ENCODE peak calls at places on chromosomes 12 and 14, in seven cellular contexts. One of them, this sample, is unnamed.

GRCh38 chr12:14482886-14483285 is 84.8 kb downstream of the PLBD1 start:
- DNase-seq in HFF-Myc: no peak
- DNase-seq in lower leg skin: no peak
- DNase-seq in heart right ventricle: no peak
- DNase-seq in GM13976: no peak
- DNase-seq in neural progenitor cell: no peak
- DNase-seq in astrocyte of the spinal cord: no peak
- DNase-seq in this sample: no peak

GRCh38 chr12:31106101-31106803 is 32.6 kb downstream of the DDX11 start:
- DNase-seq in HFF-Myc: no peak
- DNase-seq in heart right ventricle: no peak
- DNase-seq in astrocyte of the spinal cord: no peak
- DNase-seq in GM13976: no peak
- DNase-seq in lower leg skin: no peak
- DNase-seq in neural progenitor cell: no peak
- DNase-seq in this sample: no peak

GRCh38 chr14:23094666-23095195 is at the start of gene ACIN1:
- DNase-seq in astrocyte of the spinal cord: peak
- DNase-seq in HFF-Myc: peak
- DNase-seq in heart right ventricle: peak
- DNase-seq in neural progenitor cell: peak
- DNase-seq in lower leg skin: peak
- DNase-seq in GM13976: peak
- DNase-seq in this sample: peak

GRCh38 chr14:99159341-99160340 is 112.4 kb downstream of the BCL11B start:
- DNase-seq in lower leg skin: no peak
- DNase-seq in astrocyte of the spinal cord: no peak
- DNase-seq in GM13976: no peak
- DNase-seq in neural progenitor cell: no peak
- DNase-seq in heart right ventricle: no peak
- DNase-seq in HFF-Myc: no peak
- DNase-seq in this sample: no peak

GRCh38 chr14:49940805-49941421 is 48.0 kb downstream of the ARF6 start:
- DNase-seq in GM13976: no peak
- DNase-seq in HFF-Myc: no peak
- DNase-seq in lower leg skin: no peak
- DNase-seq in astrocyte of the spinal cord: no peak
- DNase-seq in heart right ventricle: no peak
- DNase-seq in neural progenitor cell: no peak
- DNase-seq in this sample: no peak

GRCh38 chr12:27696293-27696652 is at the start of gene REP15:
- DNase-seq in heart right ventricle: no peak
- DNase-seq in HFF-Myc: no peak
- DNase-seq in astrocyte of the spinal cord: no peak
- DNase-seq in neural progenitor cell: no peak
- DNase-seq in lower leg skin: no peak
- DNase-seq in GM13976: no peak
- DNase-seq in this sample: no peak

GRCh38 chr14:35534884-35535793 is 1.2 kb downstream of the INSM2 start:
- DNase-seq in neural progenitor cell: peak
- DNase-seq in HFF-Myc: peak
- DNase-seq in GM13976: peak
- DNase-seq in heart right ventricle: peak
- DNase-seq in astrocyte of the spinal cord: peak
- DNase-seq in lower leg skin: peak
- DNase-seq in this sample: peak

GRCh38 chr12:114841557-114842251 is 157.7 kb upstream of the TBX3 start:
- DNase-seq in lower leg skin: no peak
- DNase-seq in GM13976: no peak
- DNase-seq in neural progenitor cell: no peak
- DNase-seq in astrocyte of the spinal cord: no peak
- DNase-seq in heart right ventricle: no peak
- DNase-seq in HFF-Myc: no peak
- DNase-seq in this sample: no peak

GRCh38 chr12:22631863-22632463 is 7.0 kb downstream of the ETNK1 start:
- DNase-seq in HFF-Myc: no peak
- DNase-seq in heart right ventricle: no peak
- DNase-seq in neural progenitor cell: no peak
- DNase-seq in GM13976: no peak
- DNase-seq in lower leg skin: no peak
- DNase-seq in astrocyte of the spinal cord: peak
- DNase-seq in this sample: no peak

GRCh38 chr12:103580026-103580425 is 7.0 kb upstream of the STAB2 start:
- DNase-seq in heart right ventricle: no peak
- DNase-seq in lower leg skin: no peak
- DNase-seq in GM13976: no peak
- DNase-seq in neural progenitor cell: no peak
- DNase-seq in astrocyte of the spinal cord: no peak
- DNase-seq in HFF-Myc: no peak
- DNase-seq in this sample: no peak

GRCh38 chr14:104536942-104537612 is 42.5 kb upstream of the C14orf180 start:
- DNase-seq in HFF-Myc: peak
- DNase-seq in lower leg skin: no peak
- DNase-seq in heart right ventricle: no peak
- DNase-seq in GM13976: no peak
- DNase-seq in astrocyte of the spinal cord: peak
- DNase-seq in neural progenitor cell: no peak
- DNase-seq in this sample: no peak

GRCh38 chr14:65164068-65164824 is 61.9 kb upstream of the MAX start:
- DNase-seq in astrocyte of the spinal cord: peak
- DNase-seq in heart right ventricle: peak
- DNase-seq in GM13976: peak
- DNase-seq in neural progenitor cell: peak
- DNase-seq in HFF-Myc: peak
- DNase-seq in lower leg skin: no peak
- DNase-seq in this sample: no peak

GRCh38 chr12:129257526-129257925 is 404.2 kb downstream of the GLT1D1 start:
- DNase-seq in astrocyte of the spinal cord: no peak
- DNase-seq in HFF-Myc: no peak
- DNase-seq in neural progenitor cell: no peak
- DNase-seq in lower leg skin: no peak
- DNase-seq in heart right ventricle: no peak
- DNase-seq in GM13976: no peak
- DNase-seq in this sample: no peak

GRCh38 chr14:58072288-58073071 is 79.5 kb downstream of the ARMH4 start:
- DNase-seq in HFF-Myc: no peak
- DNase-seq in lower leg skin: no peak
- DNase-seq in neural progenitor cell: peak
- DNase-seq in GM13976: peak
- DNase-seq in heart right ventricle: peak
- DNase-seq in astrocyte of the spinal cord: peak
- DNase-seq in this sample: no peak

GRCh38 chr12:76558684-76559276 is 791 bp downstream of the OSBPL8 start:
- DNase-seq in heart right ventricle: peak
- DNase-seq in GM13976: peak
- DNase-seq in lower leg skin: peak
- DNase-seq in HFF-Myc: no peak
- DNase-seq in neural progenitor cell: peak
- DNase-seq in astrocyte of the spinal cord: peak
- DNase-seq in this sample: peak

GRCh38 chr14:55974046-55974582 is 144.1 kb upstream of the PELI2 start:
- DNase-seq in heart right ventricle: no peak
- DNase-seq in neural progenitor cell: no peak
- DNase-seq in GM13976: no peak
- DNase-seq in HFF-Myc: no peak
- DNase-seq in lower leg skin: no peak
- DNase-seq in astrocyte of the spinal cord: no peak
- DNase-seq in this sample: no peak

GRCh38 chr14:102711207-102711606 is 66.0 kb upstream of the TRAF3 start:
- DNase-seq in GM13976: no peak
- DNase-seq in neural progenitor cell: no peak
- DNase-seq in heart right ventricle: no peak
- DNase-seq in astrocyte of the spinal cord: no peak
- DNase-seq in lower leg skin: no peak
- DNase-seq in HFF-Myc: no peak
- DNase-seq in this sample: no peak
- TF ChIP-seq CTCF in GM13976: no peak
- TF ChIP-seq CTCF in neural progenitor cell: no peak
- TF ChIP-seq CTCF in heart right ventricle: no peak
- TF ChIP-seq CTCF in astrocyte of the spinal cord: no peak
- TF ChIP-seq CTCF in lower leg skin: no peak
- TF ChIP-seq CTCF in HFF-Myc: no peak
- TF ChIP-seq CTCF in this sample: no peak

DNA sequence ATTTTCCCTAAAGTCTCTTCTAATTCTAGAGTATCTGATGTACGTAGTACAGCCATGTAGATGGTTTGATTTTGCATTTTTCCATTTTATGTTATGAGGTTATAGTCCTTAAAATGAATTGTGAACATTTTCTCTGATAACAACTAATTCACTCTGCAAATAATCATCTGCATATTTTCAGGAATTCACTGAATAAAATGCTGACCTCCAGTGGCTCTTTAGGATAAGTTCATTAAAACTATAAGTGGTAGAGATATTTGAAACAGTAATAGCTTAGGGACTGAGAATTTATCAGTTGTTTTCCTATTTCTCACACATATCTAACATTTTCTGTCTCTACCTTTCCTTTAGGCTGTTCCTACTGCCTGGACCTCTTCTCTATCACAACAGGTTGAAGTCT is 4.4 kb downstream of the MSRB3 start:
- DNase-seq in lower leg skin: no peak
- DNase-seq in HFF-Myc: no peak
- DNase-seq in neural progenitor cell: no peak
- DNase-seq in astrocyte of the spinal cord: no peak
- DNase-seq in heart right ventricle: no peak
- DNase-seq in GM13976: no peak
- DNase-seq in this sample: no peak
- TF ChIP-seq CTCF in lower leg skin: no peak
- TF ChIP-seq CTCF in HFF-Myc: no peak
- TF ChIP-seq CTCF in neural progenitor cell: no peak
- TF ChIP-seq CTCF in astrocyte of the spinal cord: no peak
- TF ChIP-seq CTCF in heart right ventricle: no peak
- TF ChIP-seq CTCF in GM13976: no peak
- TF ChIP-seq CTCF in this sample: no peak

GRCh38 chr14:90756755-90757345 is 59.4 kb downstream of the TTC7B start:
- DNase-seq in HFF-Myc: no peak
- DNase-seq in lower leg skin: no peak
- DNase-seq in neural progenitor cell: peak
- DNase-seq in GM13976: no peak
- DNase-seq in heart right ventricle: no peak
- DNase-seq in astrocyte of the spinal cord: no peak
- DNase-seq in this sample: no peak
- TF ChIP-seq CTCF in HFF-Myc: peak
- TF ChIP-seq CTCF in lower leg skin: no peak
- TF ChIP-seq CTCF in neural progenitor cell: peak
- TF ChIP-seq CTCF in GM13976: no peak
- TF ChIP-seq CTCF in heart right ventricle: no peak
- TF ChIP-seq CTCF in astrocyte of the spinal cord: peak
- TF ChIP-seq CTCF in this sample: no peak

GRCh38 chr14:21999400-21999799 is 325.8 kb upstream of the OR4E1 start:
- DNase-seq in HFF-Myc: no peak
- DNase-seq in neural progenitor cell: no peak
- DNase-seq in heart right ventricle: no peak
- DNase-seq in GM13976: no peak
- DNase-seq in astrocyte of the spinal cord: no peak
- DNase-seq in lower leg skin: no peak
- DNase-seq in this sample: no peak

GRCh38 chr14:22007278-22008097 is 333.9 kb upstream of the OR4E1 start:
- DNase-seq in astrocyte of the spinal cord: no peak
- DNase-seq in HFF-Myc: no peak
- DNase-seq in GM13976: no peak
- DNase-seq in heart right ventricle: no peak
- DNase-seq in neural progenitor cell: no peak
- DNase-seq in lower leg skin: no peak
- DNase-seq in this sample: no peak

GRCh38 chr14:22003471-22003870 is 329.9 kb upstream of the OR4E1 start:
- DNase-seq in neural progenitor cell: no peak
- DNase-seq in HFF-Myc: no peak
- DNase-seq in heart right ventricle: no peak
- DNase-seq in lower leg skin: no peak
- DNase-seq in astrocyte of the spinal cord: no peak
- DNase-seq in GM13976: no peak
- DNase-seq in this sample: no peak

GRCh38 chr14:22008098-22008412 is 334.4 kb upstream of the OR4E1 start:
- DNase-seq in astrocyte of the spinal cord: no peak
- DNase-seq in HFF-Myc: no peak
- DNase-seq in heart right ventricle: no peak
- DNase-seq in lower leg skin: no peak
- DNase-seq in neural progenitor cell: no peak
- DNase-seq in GM13976: no peak
- DNase-seq in this sample: no peak

GRCh38 chr14:22002860-22003284 is 329.3 kb upstream of the OR4E1 start:
- DNase-seq in astrocyte of the spinal cord: no peak
- DNase-seq in heart right ventricle: no peak
- DNase-seq in lower leg skin: no peak
- DNase-seq in HFF-Myc: no peak
- DNase-seq in neural progenitor cell: peak
- DNase-seq in GM13976: no peak
- DNase-seq in this sample: no peak
- TF ChIP-seq CTCF in astrocyte of the spinal cord: peak
- TF ChIP-seq CTCF in heart right ventricle: peak
- TF ChIP-seq CTCF in lower leg skin: no peak
- TF ChIP-seq CTCF in HFF-Myc: peak
- TF ChIP-seq CTCF in neural progenitor cell: peak
- TF ChIP-seq CTCF in GM13976: peak
- TF ChIP-seq CTCF in this sample: no peak

This sample was measured in activated B cell treated with CpG ODN at 0.5 μM for 24 hours.